ENCODE peak calls at places on chromosomes 3 and 15, in ten cellular contexts. F is hepatic stellate cell; E is HEK293T; P is left cardiac atrium; B is EH; X is effector memory CD8-positive, alpha-beta T cell; H is adrenal gland; T is foreskin fibroblast; U is WTC11; L is aorta. I is an unnamed sample.

GRCh38 chr15:67146214-67146613 is 80.8 kb downstream of the SMAD3 start:
- DNase-seq in F (peak), E (no peak), P (peak), B (peak), X (no peak), H (peak), T (peak), U (no peak), L (no peak), I (peak)

GRCh38 chr15:39400821-39401550 is 179.9 kb upstream of the THBS1 start:
- DNase-seq in F (no peak), E (no peak), P (no peak), B (peak), X (no peak), H (peak), T (no peak), U (no peak), L (no peak), I (peak)

GRCh38 chr3:46928297-46928696 is 48.2 kb downstream of the CCDC12 start:
- DNase-seq in F (no peak), E (no peak), P (no peak), B (no peak), X (no peak), H (no peak), T (no peak), U (no peak), L (no peak), I (no peak)

GRCh38 chr3:193572426-193572908 is 17.8 kb upstream of the ATP13A4 start:
- DNase-seq in F (peak), E (peak), P (peak), B (peak), X (peak), H (peak), T (peak), U (peak), L (peak), I (no peak)

GRCh38 chr15:94412979-94413741 is 181.8 kb downstream of the MCTP2 start:
- DNase-seq in F (no peak), E (no peak), P (no peak), B (peak), X (no peak), H (no peak), T (no peak), U (no peak), L (no peak), I (no peak)

GRCh38 chr3:45972534-45973402 is 22.9 kb downstream of the FYCO1 start:
- DNase-seq in F (peak), E (no peak), P (no peak), B (peak), X (no peak), H (peak), T (peak), U (no peak), L (peak), I (peak)

GRCh38 chr3:157248590-157249425 is 88.9 kb upstream of the CCNL1 start:
- DNase-seq in F (peak), E (peak), P (no peak), B (peak), X (no peak), H (peak), T (peak), U (no peak), L (no peak), I (peak)

GRCh38 chr15:101183226-101183925 is 68.5 kb downstream of the CHSY1 start:
- DNase-seq in F (no peak), E (no peak), P (no peak), B (no peak), X (no peak), H (no peak), T (no peak), U (no peak), L (no peak), I (no peak)

I was measured in osteoblast.